ENCODE peak calls at places on chromosomes 1 and 21, in eight cellular contexts. O is H9; Q is Peyer's patch; I is GM12865; V is heart left ventricle; R is CD8-positive, alpha-beta T cell; C is IMR-90; D is brain microvascular endothelial cell. U is an unnamed sample.
A peak's percentile ranks its signal among the peaks of the same experiment; 100 is the strongest.

GRCh38 chr1:47688161-47688560 is 250.3 kb downstream of the FOXD2 start:
- DNase-seq in O (peak; percentile 28), Q (no peak), I (no peak), V (no peak), R (no peak), C (no peak), D (no peak), U (no peak)

GRCh38 chr1:203789966-203790365 is 5.5 kb upstream of the ZBED6 start:
- DNase-seq in O (no peak), Q (no peak), I (peak; percentile 12), V (no peak), R (no peak), C (no peak), D (no peak), U (no peak)

GRCh38 chr1:10692401-10693021 is 103.9 kb downstream of the CASZ1 start:
- DNase-seq in O (no peak), Q (peak; percentile 88), I (peak; percentile 84), V (no peak), R (peak; percentile 31), C (no peak), D (no peak), U (no peak)

GRCh38 chr1:2082064-2082463 is 31.9 kb downstream of the PRKCZ start:
- DNase-seq in O (no peak), Q (no peak), I (no peak), V (no peak), R (no peak), C (no peak), D (no peak), U (no peak)

GRCh38 chr21:20330652-20331051 is 667.6 kb upstream of the NCAM2 start:
- DNase-seq in O (no peak), Q (no peak), I (no peak), V (no peak), R (no peak), C (no peak), D (no peak), U (no peak)

GRCh38 chr1:50774759-50775351 is 185.2 kb downstream of the FAF1 start:
- DNase-seq in O (no peak), Q (no peak), I (peak; percentile 63), V (no peak), R (no peak), C (peak; percentile 74), D (peak; percentile 40), U (peak; percentile 83)

GRCh38 chr1:203287109-203287893 is 18.0 kb upstream of the BTG2 start:
- DNase-seq in O (no peak), Q (peak; percentile 93), I (peak; percentile 97), V (peak; percentile 82), R (peak; percentile 55), C (no peak), D (no peak), U (no peak)

GRCh38 chr1:70327306-70328076 is 27.0 kb downstream of the ANKRD13C start:
- DNase-seq in O (no peak), Q (no peak), I (no peak), V (no peak), R (no peak), C (peak; percentile 16), D (no peak), U (no peak)

GRCh38 chr1:207670192-207670591 is 25.3 kb downstream of the CR1L start:
- DNase-seq in O (no peak), Q (no peak), I (peak; percentile 73), V (no peak), R (no peak), C (no peak), D (no peak), U (no peak)

GRCh38 chr1:207673399-207673798 is 28.5 kb downstream of the CR1L start:
- DNase-seq in O (no peak), Q (no peak), I (no peak), V (no peak), R (no peak), C (no peak), D (no peak), U (no peak)

GRCh38 chr1:207669469-207670111 is 24.7 kb downstream of the CR1L start:
- DNase-seq in O (no peak), Q (no peak), I (no peak), V (no peak), R (no peak), C (no peak), D (no peak), U (no peak)

GRCh38 chr1:207670997-207671396 is 26.1 kb downstream of the CR1L start:
- DNase-seq in O (no peak), Q (no peak), I (peak; percentile 18), V (no peak), R (no peak), C (no peak), D (no peak), U (no peak)

DNA sequence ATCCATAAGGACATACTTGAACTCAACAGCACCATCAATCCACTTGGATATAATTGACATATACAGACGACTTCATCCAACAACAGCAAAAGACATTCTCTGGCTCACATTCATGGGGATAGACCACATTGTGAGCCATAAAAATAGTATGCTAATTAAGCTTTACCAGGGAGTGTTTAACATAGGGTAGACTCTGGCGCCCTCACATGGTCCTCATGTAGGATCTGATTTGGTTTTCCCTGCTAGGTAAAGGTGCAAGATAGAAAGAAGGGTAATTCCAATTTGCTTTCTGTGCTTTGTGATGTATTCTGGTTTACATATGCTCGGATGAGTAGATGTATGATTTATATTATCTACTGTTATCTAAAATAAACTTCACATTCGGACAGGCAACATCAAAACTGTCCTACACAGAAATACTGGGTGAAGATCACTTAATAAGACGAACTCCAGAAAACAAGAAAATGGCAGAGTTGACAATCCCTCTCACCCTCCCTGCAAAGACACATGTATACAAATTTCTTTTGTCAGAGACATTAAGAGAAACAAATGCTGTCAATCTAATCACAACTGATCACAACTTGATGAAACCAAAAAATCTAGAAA is 27.7 kb downstream of the CR1L start:
- DNase-seq in O (peak; percentile 52), Q (peak; percentile 63), I (peak; percentile 65), V (no peak), R (no peak), C (peak; percentile 21), D (peak; percentile 25), U (peak; percentile 41)
- TF ChIP-seq CTCF in O (peak; percentile 91), Q (peak; percentile 67), I (peak; percentile 59), V (no peak), R (peak; percentile 35), C (peak; percentile 24), D (peak; percentile 57), U (peak; percentile 44)

GRCh38 chr1:89781494-89782126 is 39.2 kb upstream of the LRRC8D start:
- DNase-seq in O (no peak), Q (no peak), I (peak; percentile 85), V (no peak), R (peak; percentile 24), C (no peak), D (no peak), U (no peak)

GRCh38 chr1:89779541-89779940 is 41.3 kb upstream of the LRRC8D start:
- DNase-seq in O (no peak), Q (no peak), I (no peak), V (no peak), R (no peak), C (no peak), D (no peak), U (no peak)

GRCh38 chr1:89786628-89787214 is 34.1 kb upstream of the LRRC8D start:
- DNase-seq in O (no peak), Q (no peak), I (no peak), V (no peak), R (no peak), C (no peak), D (no peak), U (no peak)

DNA sequence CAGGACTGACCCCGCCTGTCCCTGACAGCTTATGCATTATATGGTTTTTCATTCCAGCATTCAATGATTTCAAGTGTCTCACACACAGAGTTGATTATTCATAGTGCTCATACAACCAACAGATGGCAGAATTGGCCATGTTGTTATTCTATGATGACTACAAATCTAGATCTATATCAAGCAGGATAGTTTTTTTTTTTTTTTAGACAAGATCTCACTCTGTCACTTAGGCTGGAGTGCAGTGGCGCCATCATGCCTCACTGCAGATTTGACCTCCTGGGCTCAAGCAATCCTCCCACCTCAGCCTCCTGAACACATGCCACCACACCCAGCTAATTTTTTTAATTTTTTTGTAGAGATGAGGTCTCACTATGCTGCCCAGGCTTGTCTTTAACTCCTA is 40.1 kb upstream of the LRRC8D start:
- DNase-seq in O (no peak), Q (no peak), I (peak; percentile 48), V (no peak), R (no peak), C (peak; percentile 69), D (peak; percentile 31), U (peak; percentile 59)
- TF ChIP-seq CTCF in O (peak; percentile 39), Q (peak; percentile 36), I (peak; percentile 29), V (no peak), R (peak; percentile 48), C (peak; percentile 54), D (peak; percentile 48), U (peak; percentile 34)

GRCh38 chr1:13573586-13573985 is 10.0 kb upstream of the PDPN start:
- DNase-seq in O (no peak), Q (no peak), I (no peak), V (no peak), R (no peak), C (no peak), D (no peak), U (no peak)

GRCh38 chr1:13570924-13571323 is 12.7 kb upstream of the PDPN start:
- DNase-seq in O (no peak), Q (no peak), I (peak; percentile 14), V (no peak), R (no peak), C (no peak), D (no peak), U (no peak)
- TF ChIP-seq CTCF in O (peak; percentile 77), Q (no peak), I (peak; percentile 55), V (peak; percentile 6), R (peak; percentile 25), C (no peak), D (no peak), U (peak; percentile 12)

GRCh38 chr1:99527545-99527944 is 118.4 kb upstream of the PALMD start:
- DNase-seq in O (no peak), Q (no peak), I (no peak), V (no peak), R (no peak), C (no peak), D (no peak), U (peak; percentile 6)

GRCh38 chr1:99531578-99532570 is 114.0 kb upstream of the PALMD start:
- DNase-seq in O (no peak), Q (no peak), I (no peak), V (no peak), R (no peak), C (no peak), D (no peak), U (no peak)

GRCh38 chr1:99529002-99529401 is 116.9 kb upstream of the PALMD start:
- DNase-seq in O (no peak), Q (no peak), I (no peak), V (no peak), R (no peak), C (no peak), D (no peak), U (no peak)

GRCh38 chr1:99525313-99525712 is 120.6 kb upstream of the PALMD start:
- DNase-seq in O (no peak), Q (no peak), I (no peak), V (no peak), R (no peak), C (no peak), D (no peak), U (peak; percentile 19)

DNA sequence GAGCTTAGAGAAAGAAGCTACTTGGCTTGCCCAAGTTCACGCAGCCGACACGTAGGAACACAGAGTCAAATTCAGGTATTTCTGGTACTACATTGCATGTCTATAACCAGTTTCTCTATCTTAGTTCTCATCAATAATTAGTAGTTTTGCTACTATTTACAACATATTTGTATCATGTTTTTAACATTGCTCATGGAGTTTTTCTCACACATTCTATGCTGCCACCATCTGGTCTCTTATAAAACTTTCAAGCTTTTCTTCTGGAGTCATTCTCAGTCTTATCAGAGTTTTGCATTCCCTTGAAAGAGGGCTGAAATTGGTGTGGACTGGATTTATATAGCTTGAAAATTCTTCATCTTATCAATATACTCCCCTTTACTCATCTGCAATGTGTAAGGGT is 118.8 kb upstream of the PALMD start:
- DNase-seq in O (no peak), Q (no peak), I (no peak), V (no peak), R (no peak), C (peak; percentile 20), D (no peak), U (peak; percentile 47)
- TF ChIP-seq CTCF in O (peak; percentile 52), Q (no peak), I (no peak), V (peak; percentile 12), R (no peak), C (peak; percentile 43), D (peak; percentile 21), U (peak; percentile 43)

U was measured in fibroblast of the aortic adventitia.